ENCODE peak calls at places on chromosomes 12 and 14, in nine cellular contexts. E is COR-L47; Z is HFFc6; S is left lung; N is HuH-7; D is NCI-H524 treated with DMSO at 0.1 percent for 48 hours; T is activated CD8-positive, alpha-beta memory T cell treated with anti-CD3 and anti-CD28 coated beads, Interleukin-2, amount 50 U/mL, for 48 hours; U is transverse colon; B is CD8-positive, alpha-beta memory T cell. Q is an unnamed sample.

GRCh38 chr14:43898709-43899108 is 608.4 kb downstream of the FSCB start:
- DNase-seq in E (peak), Z (no peak), S (no peak), N (no peak), D (no peak), T (no peak), U (no peak), B (no peak), Q (no peak)

GRCh38 chr12:48276621-48277020 is 73.5 kb upstream of the OR10AD1 start:
- DNase-seq in E (no peak), Z (no peak), S (no peak), N (no peak), D (no peak), T (no peak), U (no peak), B (no peak), Q (no peak)

GRCh38 chr12:89556976-89557375 is 31.1 kb upstream of the POC1B start:
- DNase-seq in E (no peak), Z (no peak), S (no peak), N (no peak), D (no peak), T (no peak), U (no peak), B (no peak), Q (no peak)

GRCh38 chr12:108515916-108516315 is 839 bp downstream of the FICD start:
- DNase-seq in E (no peak), Z (no peak), S (no peak), N (no peak), D (no peak), T (peak), U (no peak), B (no peak), Q (no peak)

GRCh38 chr14:77305696-77306095 is 15.0 kb downstream of the POMT2 start:
- DNase-seq in E (no peak), Z (no peak), S (no peak), N (no peak), D (no peak), T (no peak), U (no peak), B (no peak), Q (no peak)

GRCh38 chr12:103571286-103571685 is 15.8 kb upstream of the STAB2 start:
- DNase-seq in E (peak), Z (no peak), S (no peak), N (peak), D (no peak), T (no peak), U (peak), B (no peak), Q (peak)

GRCh38 chr12:27843714-27844245 is 63.7 kb upstream of the MANSC4 start:
- DNase-seq in E (no peak), Z (no peak), S (peak), N (no peak), D (no peak), T (no peak), U (no peak), B (no peak), Q (no peak)

GRCh38 chr14:75751291-75751690 is 90.2 kb downstream of the TTLL5 start:
- DNase-seq in E (no peak), Z (peak), S (no peak), N (no peak), D (no peak), T (no peak), U (no peak), B (no peak), Q (no peak)

GRCh38 chr12:115325858-115326257 is 641.9 kb upstream of the TBX3 start:
- DNase-seq in E (no peak), Z (no peak), S (no peak), N (no peak), D (no peak), T (no peak), U (no peak), B (no peak), Q (no peak)

GRCh38 chr14:63438065-63438757 is 105.0 kb downstream of the PPP2R5E start:
- DNase-seq in E (peak), Z (peak), S (peak), N (no peak), D (peak), T (no peak), U (peak), B (peak), Q (no peak)

GRCh38 chr14:85252011-85252410 is 277.9 kb upstream of the FLRT2 start:
- DNase-seq in E (no peak), Z (peak), S (no peak), N (no peak), D (no peak), T (no peak), U (no peak), B (no peak), Q (no peak)

GRCh38 chr12:22709292-22709691 is 84.3 kb downstream of the ETNK1 start:
- DNase-seq in E (no peak), Z (no peak), S (no peak), N (peak), D (no peak), T (no peak), U (no peak), B (no peak), Q (no peak)

GRCh38 chr12:96399919-96400630 is at the start of gene CDK17:
- DNase-seq in E (peak), Z (peak), S (peak), N (peak), D (peak), T (peak), U (peak), B (peak), Q (peak)

GRCh38 chr14:34554540-34555250 is 15.2 kb upstream of the EAPP start:
- DNase-seq in E (no peak), Z (peak), S (no peak), N (peak), D (no peak), T (peak), U (no peak), B (no peak), Q (no peak)

GRCh38 chr12:46635818-46636217 is 190.0 kb downstream of the SLC38A4 start:
- DNase-seq in E (no peak), Z (no peak), S (no peak), N (no peak), D (no peak), T (no peak), U (no peak), B (no peak), Q (no peak)

GRCh38 chr12:93378373-93379310 is 917 bp downstream of the NUDT4 start:
- DNase-seq in E (peak), Z (peak), S (peak), N (no peak), D (peak), T (peak), U (peak), B (peak), Q (peak)

GRCh38 chr14:68084256-68084655 is 264.7 kb downstream of the RAD51B start:
- DNase-seq in E (no peak), Z (peak), S (no peak), N (no peak), D (no peak), T (no peak), U (no peak), B (no peak), Q (no peak)

GRCh38 chr12:120470150-120470817 is 736 bp upstream of the SRSF9 start:
- DNase-seq in E (no peak), Z (no peak), S (no peak), N (no peak), D (no peak), T (no peak), U (no peak), B (no peak), Q (no peak)

GRCh38 chr12:113640837-113641236 is 169.2 kb upstream of the LHX5 start:
- DNase-seq in E (no peak), Z (no peak), S (no peak), N (no peak), D (no peak), T (no peak), U (no peak), B (no peak), Q (no peak)

GRCh38 chr14:87013583-87013982 is 979.4 kb downstream of the GALC start:
- DNase-seq in E (no peak), Z (peak), S (no peak), N (no peak), D (no peak), T (no peak), U (no peak), B (no peak), Q (no peak)

GRCh38 chr12:121719926-121720414 is 7.4 kb downstream of the TMEM120B start:
- DNase-seq in E (no peak), Z (peak), S (no peak), N (no peak), D (no peak), T (no peak), U (no peak), B (no peak), Q (no peak)

Q was measured in kidney.